ENCODE peak calls at places on chromosome 21, in four cellular contexts. C, R, Z and B are unnamed samples.

GRCh38 chr21:34886554-34887385 is 162.3 kb downstream of the RUNX1 start:
- DNase-seq in Z (peak), C (no peak), R (peak), B (no peak)

GRCh38 chr21:32772281-32773047 is 909 bp upstream of the PAXBP1 start:
- DNase-seq in R (peak), Z (peak), C (no peak), B (peak)

GRCh38 chr21:29508311-29508710 is 209.6 kb downstream of the BACH1 start:
- DNase-seq in C (no peak), R (no peak), Z (no peak), B (no peak)

GRCh38 chr21:34611528-34611927 is 3.4 kb downstream of the RCAN1 start:
- DNase-seq in Z (no peak), R (no peak), C (no peak), B (no peak)

GRCh38 chr21:44527156-44527982 is 12.6 kb downstream of the KRTAP10-1 start:
- DNase-seq in C (no peak), R (no peak), Z (no peak), B (no peak)

GRCh38 chr21:15659768-15660423 is 69.9 kb upstream of the USP25 start:
- DNase-seq in R (peak), Z (no peak), C (no peak), B (no peak)

GRCh38 chr21:35559128-35559831 is 501.0 kb downstream of the SETD4 start:
- DNase-seq in R (peak), Z (no peak), C (no peak), B (no peak)

GRCh38 chr21:41170442-41170841 is 2.5 kb downstream of the BACE2 start:
- DNase-seq in R (peak), Z (peak), C (no peak), B (no peak)

GRCh38 chr21:32336711-32337110 is 38.1 kb downstream of the MRAP start:
- DNase-seq in Z (no peak), R (peak), C (no peak), B (no peak)

GRCh38 chr21:34792504-34793089 is 123.8 kb downstream of the CLIC6 start:
- DNase-seq in C (no peak), R (no peak), Z (no peak), B (no peak)

GRCh38 chr21:18253252-18253651 is 8.6 kb downstream of the CHODL start:
- DNase-seq in R (no peak), Z (no peak), C (no peak), B (no peak)

GRCh38 chr21:39633770-39634181 is 21.0 kb downstream of the B3GALT5 start:
- DNase-seq in C (no peak), R (peak), Z (no peak), B (no peak)

GRCh38 chr21:44855572-44855971 is 17.9 kb downstream of the PTTG1IP start:
- DNase-seq in C (no peak), R (no peak), Z (no peak), B (no peak)

GRCh38 chr21:38219049-38219628 is 37.7 kb upstream of the KCNJ15 start:
- DNase-seq in R (peak), C (peak), Z (peak), B (peak)

GRCh38 chr21:18151046-18151445 is 93.6 kb upstream of the CHODL start:
- DNase-seq in Z (no peak), C (no peak), R (no peak), B (no peak)

GRCh38 chr21:32813265-32813903 is 41.8 kb upstream of the PAXBP1 start:
- DNase-seq in R (peak), C (no peak), Z (peak), B (no peak)

GRCh38 chr21:31449912-31450535 is 106.0 kb upstream of the TIAM1 start:
- DNase-seq in R (no peak), C (no peak), Z (no peak), B (no peak)

GRCh38 chr21:44765231-44766013 is 36.2 kb downstream of the UBE2G2 start:
- DNase-seq in C (no peak), R (peak), Z (no peak), B (no peak)

GRCh38 chr21:42417533-42417932 is 13.8 kb downstream of the UBASH3A start:
- DNase-seq in Z (no peak), R (no peak), C (no peak), B (no peak)

GRCh38 chr21:42316891-42317290 is 1.7 kb upstream of the TFF3 start:
- DNase-seq in Z (no peak), R (no peak), C (peak), B (no peak)

GRCh38 chr21:38048241-38048640 is 132.0 kb upstream of the KCNJ6 start:
- DNase-seq in R (no peak), C (no peak), Z (no peak), B (no peak)

GRCh38 chr21:42097860-42098259 is 26.7 kb downstream of the UMODL1 start:
- DNase-seq in C (no peak), Z (peak), R (peak), B (peak)

GRCh38 chr21:44253832-44254700 is 7.6 kb downstream of the DNMT3L start:
- DNase-seq in R (no peak), Z (no peak), C (no peak), B (peak)

GRCh38 chr21:29718081-29718815 is 221.5 kb downstream of the GRIK1 start:
- DNase-seq in Z (no peak), C (no peak), R (peak), B (no peak)